ENCODE peak calls at places on chromosomes 11 and 22, in ten cellular contexts. W, N, E, B, Y, Q, P, D, C and H are unnamed samples.

GRCh38 chr11:34633990-34634725 is 13.3 kb downstream of the EHF start:
- DNase-seq in B (peak), W (no peak), D (no peak), Q (peak), N (no peak), P (no peak), E (no peak), Y (no peak), C (no peak), H (no peak)

GRCh38 chr22:28111501-28111900 is 192.4 kb upstream of the PITPNB start:
- DNase-seq in D (no peak), P (no peak), Q (no peak), Y (no peak), W (no peak), N (no peak), B (no peak), E (no peak), C (no peak), H (no peak)

GRCh38 chr11:58573451-58574104 is 2.1 kb downstream of the LPXN start:
- DNase-seq in N (no peak), Y (no peak), P (peak), B (peak), D (no peak), C (no peak), Q (peak), W (no peak), E (peak), H (peak)

GRCh38 chr22:40665312-40665711 is 14.0 kb upstream of the MCHR1 start:
- DNase-seq in W (no peak), P (no peak), Y (no peak), N (no peak), B (no peak), E (peak), C (no peak), D (no peak), Q (no peak), H (no peak)

GRCh38 chr11:110472858-110473257 is 43.1 kb downstream of the FDX1 start:
- DNase-seq in W (no peak), D (no peak), P (no peak), Q (no peak), C (no peak), B (peak), E (no peak), N (no peak), Y (no peak), H (no peak)

GRCh38 chr22:44381761-44382454 is 69.2 kb upstream of the SHISAL1 start:
- DNase-seq in Y (peak), N (no peak), D (peak), Q (no peak), B (no peak), E (peak), P (no peak), C (no peak), W (peak), H (peak)

GRCh38 chr22:22506736-22507135 is 1.8 kb downstream of the ZNF280B start:
- DNase-seq in P (no peak), W (no peak), E (no peak), Y (no peak), Q (no peak), C (no peak), B (no peak), N (no peak), D (no peak), H (no peak)

GRCh38 chr11:103007521-103007920 is 52.0 kb upstream of the MMP13 start:
- DNase-seq in E (no peak), W (no peak), B (peak), N (no peak), C (no peak), Y (no peak), Q (no peak), P (no peak), D (no peak), H (no peak)

GRCh38 chr11:27116684-27117083 is 76.1 kb downstream of the BBOX1 start:
- DNase-seq in Q (no peak), W (no peak), D (no peak), Y (no peak), N (no peak), B (no peak), P (no peak), E (no peak), C (no peak), H (no peak)

GRCh38 chr22:50563410-50564160 is 866 bp upstream of the SYCE3 start:
- DNase-seq in E (peak), Q (no peak), N (no peak), P (no peak), Y (no peak), D (no peak), C (no peak), W (no peak), B (no peak), H (no peak)

GRCh38 chr11:45259607-45260006 is 26.5 kb downstream of the SYT13 start:
- DNase-seq in N (no peak), Q (no peak), E (peak), Y (no peak), C (no peak), W (peak), P (peak), B (peak), D (no peak), H (no peak)

GRCh38 chr11:46275964-46276641 is 1.4 kb upstream of the CREB3L1 start:
- DNase-seq in N (no peak), Y (no peak), D (no peak), Q (no peak), P (peak), C (no peak), E (no peak), B (no peak), W (peak), H (no peak)

GRCh38 chr11:129144256-129144655 is 47.9 kb downstream of the ARHGAP32 start:
- DNase-seq in W (no peak), C (no peak), D (no peak), P (no peak), B (no peak), N (no peak), Q (no peak), Y (no peak), E (no peak), H (no peak)

GRCh38 chr11:72439455-72439854 is 5.1 kb upstream of the CLPB start:
- DNase-seq in D (no peak), N (no peak), W (no peak), C (no peak), P (no peak), Y (no peak), E (no peak), Q (no peak), B (peak), H (no peak)

GRCh38 chr22:24695958-24696511 is 78.5 kb downstream of the PIWIL3 start:
- DNase-seq in Q (no peak), D (peak), P (peak), N (no peak), C (peak), W (peak), B (no peak), Y (no peak), E (no peak), H (no peak)

GRCh38 chr22:35538801-35539321 is 1.8 kb upstream of the RASD2 start:
- DNase-seq in N (no peak), C (peak), E (peak), Q (peak), Y (no peak), P (peak), B (peak), W (no peak), D (peak), H (no peak)

GRCh38 chr22:40022536-40023225 is 27.9 kb downstream of the FAM83F start:
- DNase-seq in P (peak), E (no peak), W (peak), D (no peak), N (peak), B (peak), Y (no peak), C (no peak), Q (no peak), H (no peak)

GRCh38 chr22:34475886-34476285 is 555.6 kb upstream of the LARGE1 start:
- DNase-seq in C (no peak), Q (no peak), D (no peak), P (no peak), B (no peak), W (no peak), E (no peak), N (no peak), Y (no peak), H (no peak)

GRCh38 chr11:3962406-3962840 is 107.0 kb downstream of the STIM1 start:
- DNase-seq in D (no peak), W (no peak), P (no peak), N (no peak), E (no peak), Y (no peak), Q (no peak), C (no peak), B (no peak), H (no peak)

GRCh38 chr11:99020324-99021225 is at the start of gene CNTN5:
- DNase-seq in P (peak), W (peak), Q (no peak), E (peak), D (peak), Y (peak), C (peak), N (no peak), B (peak), H (no peak)

GRCh38 chr11:46898396-46899095 is 19.8 kb downstream of the LRP4 start:
- DNase-seq in D (no peak), P (no peak), E (peak), Q (no peak), N (no peak), W (no peak), B (no peak), C (no peak), Y (no peak), H (no peak)

GRCh38 chr11:58788355-58789023 is 56.0 kb downstream of the GLYATL2 start:
- DNase-seq in P (peak), Q (peak), D (peak), N (peak), C (peak), B (peak), Y (no peak), E (no peak), W (no peak), H (no peak)

GRCh38 chr22:22042009-22042408 is 59.4 kb upstream of the TOP3B start:
- DNase-seq in Y (no peak), P (no peak), B (no peak), C (no peak), N (no peak), D (no peak), Q (peak), W (no peak), E (no peak), H (no peak)

DNA sequence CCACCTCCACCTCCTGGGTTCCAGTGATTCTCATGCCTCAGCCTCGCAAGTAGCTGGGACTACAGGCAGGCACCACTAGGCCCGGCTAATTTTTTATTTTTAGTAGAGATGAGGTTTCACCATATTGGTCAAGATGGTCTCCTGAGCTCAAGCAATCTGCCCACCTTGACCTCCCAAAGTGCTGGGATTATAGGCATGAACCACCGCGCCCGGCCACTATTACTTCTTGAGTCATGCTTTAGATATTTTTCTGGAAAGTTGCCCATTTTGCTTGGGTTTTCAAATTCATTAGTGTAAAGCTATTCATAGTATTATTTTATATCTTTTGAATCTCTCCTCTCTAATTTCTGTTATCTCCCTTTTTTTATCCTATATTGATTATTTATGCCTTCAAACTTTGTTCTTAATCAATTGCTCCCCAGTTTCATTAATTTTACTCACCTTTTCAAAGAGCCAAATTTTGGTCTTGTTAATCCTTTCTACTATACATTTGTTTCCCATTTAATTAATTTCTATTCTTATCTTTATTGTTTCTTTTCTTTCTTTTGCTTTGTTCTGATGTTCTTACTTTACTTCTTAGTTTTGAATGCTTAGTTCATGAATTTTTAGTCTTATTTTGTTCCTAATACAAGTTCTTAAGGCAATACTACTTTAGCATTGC is 10.3 kb upstream of the RAC2 start:
- DNase-seq in D (no peak), W (no peak), C (no peak), N (peak), B (peak), P (no peak), Q (no peak), E (peak), Y (no peak), H (no peak)
- H3K27ac ChIP-seq in D (no peak), W (no peak), C (no peak), N (peak), B (peak), P (no peak), Q (no peak), E (no peak), Y (no peak), H (no peak)

DNA sequence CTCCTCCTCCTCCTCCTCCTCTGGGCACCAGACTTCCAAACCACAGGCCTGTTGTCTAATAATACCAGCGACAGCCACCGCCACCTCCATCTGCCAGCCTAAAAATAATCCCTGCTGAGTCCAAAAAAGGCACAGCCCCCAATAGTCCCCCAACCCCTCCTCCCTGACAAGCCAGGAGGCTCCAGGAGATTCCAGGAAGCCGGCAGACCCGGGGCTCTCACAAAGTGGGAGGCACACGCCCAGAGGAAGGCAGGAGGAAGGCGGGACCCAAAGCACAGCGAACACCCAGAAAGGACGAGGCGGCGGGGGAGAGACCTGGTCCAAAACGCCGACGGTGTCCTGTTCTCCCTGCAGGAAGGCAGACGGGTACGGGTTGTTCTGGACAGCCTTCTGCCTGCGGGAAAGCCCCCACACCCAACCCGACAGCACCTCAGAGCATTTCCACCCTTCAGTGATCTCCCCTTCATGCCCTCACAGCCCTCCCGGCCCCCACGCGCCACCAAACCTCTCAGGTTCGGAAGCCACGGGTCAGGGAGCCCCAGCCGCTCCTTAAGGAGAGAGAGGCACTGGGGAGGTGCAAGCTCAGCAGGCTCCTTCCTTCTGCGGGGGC is 5.8 kb downstream of the IGSF9B start:
- DNase-seq in D (peak), Q (no peak), B (no peak), Y (peak), C (peak), E (peak), N (no peak), W (no peak), P (no peak), H (no peak)
- H3K27ac ChIP-seq in D (no peak), Q (no peak), B (no peak), Y (peak), C (no peak), E (peak), N (no peak), W (no peak), P (no peak), H (no peak)

GRCh38 chr11:119629085-119629484 is 99.9 kb downstream of the NECTIN1 start:
- DNase-seq in N (no peak), W (no peak), D (no peak), P (no peak), B (no peak), E (no peak), Q (no peak), C (no peak), Y (no peak), H (no peak)

GRCh38 chr11:119625206-119625988 is 103.6 kb downstream of the NECTIN1 start:
- DNase-seq in E (no peak), Y (no peak), B (no peak), D (no peak), W (no peak), Q (no peak), C (peak), N (no peak), P (no peak), H (no peak)

GRCh38 chr11:119624102-119624615 is 104.8 kb downstream of the NECTIN1 start:
- DNase-seq in W (no peak), Y (no peak), P (no peak), Q (peak), E (no peak), D (peak), C (peak), N (no peak), B (no peak), H (no peak)

GRCh38 chr11:119626197-119626909 is 102.6 kb downstream of the NECTIN1 start:
- DNase-seq in Q (no peak), Y (no peak), D (no peak), B (no peak), W (no peak), N (no peak), C (peak), E (no peak), P (no peak), H (no peak)

GRCh38 chr11:119626910-119627305 is 102.1 kb downstream of the NECTIN1 start:
- DNase-seq in Y (no peak), D (peak), C (peak), Q (no peak), P (no peak), B (no peak), N (no peak), W (no peak), E (no peak), H (no peak)
- H3K27ac ChIP-seq in Y (no peak), D (no peak), C (no peak), Q (no peak), P (no peak), B (no peak), N (no peak), W (no peak), E (no peak), H (no peak)

GRCh38 chr11:30564994-30565393 is 21.2 kb downstream of the MPPED2 start:
- DNase-seq in P (no peak), Q (no peak), B (no peak), C (no peak), N (no peak), W (no peak), E (no peak), D (no peak), Y (no peak), H (no peak)

GRCh38 chr11:30566482-30566881 is 19.7 kb downstream of the MPPED2 start:
- DNase-seq in E (no peak), D (no peak), P (no peak), C (no peak), Q (no peak), N (no peak), B (no peak), W (no peak), Y (no peak), H (no peak)

GRCh38 chr11:30560345-30561106 is 25.6 kb downstream of the MPPED2 start:
- DNase-seq in Y (no peak), D (no peak), Q (no peak), W (no peak), N (no peak), C (no peak), E (no peak), P (no peak), B (no peak), H (no peak)

GRCh38 chr11:30567148-30567547 is 19.0 kb downstream of the MPPED2 start:
- DNase-seq in B (no peak), C (no peak), D (no peak), P (no peak), N (no peak), Y (no peak), Q (no peak), E (no peak), W (no peak), H (no peak)

DNA sequence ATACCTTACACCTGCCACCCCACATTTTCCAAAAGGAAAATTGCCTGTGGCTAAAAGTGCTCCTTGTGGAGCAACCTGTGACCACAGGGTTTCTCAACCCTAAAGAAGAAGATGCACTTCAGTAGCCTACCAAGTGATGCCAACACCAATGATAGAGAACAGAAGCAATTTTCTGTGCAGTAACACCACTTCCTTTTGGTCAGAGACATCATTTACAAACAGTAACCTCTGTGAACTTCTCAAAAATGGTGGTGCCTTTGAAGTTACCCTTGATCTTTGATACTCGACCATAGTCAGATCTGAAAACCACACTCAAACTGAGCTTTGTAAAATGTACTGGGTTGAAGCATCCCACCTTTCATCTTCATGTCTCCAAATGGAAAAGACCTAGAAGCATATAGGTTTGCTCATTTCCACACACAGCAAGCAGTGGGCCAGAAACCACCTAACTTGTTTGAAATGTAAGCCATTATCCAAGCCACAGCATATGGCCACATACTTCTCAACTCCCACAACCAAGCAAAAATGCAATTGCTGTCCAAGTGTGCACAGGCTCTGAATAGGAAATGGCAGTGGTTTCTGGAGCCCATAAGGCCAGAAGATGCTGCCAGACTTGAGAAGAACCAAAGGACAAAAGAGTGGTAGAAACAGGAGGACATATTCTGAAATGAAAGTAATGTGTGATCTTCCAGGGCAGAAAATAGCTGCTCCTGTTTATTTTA is 24.3 kb downstream of the MPPED2 start:
- DNase-seq in C (no peak), B (no peak), Y (no peak), N (no peak), E (no peak), W (no peak), Q (no peak), D (no peak), P (no peak), H (no peak)
- H3K27ac ChIP-seq in C (no peak), B (no peak), Y (no peak), N (no peak), E (peak), W (no peak), Q (no peak), D (no peak), P (no peak), H (no peak)